ENCODE peak calls at places on chromosomes 2 and 18, in four cellular contexts. C is fibroblast of the aortic adventitia, V is cardiac muscle cell, J is HCT116. L is an unnamed sample.

GRCh38 chr2:29382486-29382885 is 267.3 kb downstream of the CLIP4 start:
- DNase-seq in C (no peak), J (no peak), V (peak), L (no peak)

GRCh38 chr18:66432636-66433035 is 171.3 kb downstream of the CDH19 start:
- DNase-seq in J (no peak), V (no peak), C (no peak), L (no peak)

GRCh38 chr2:625415-626135 is 51.6 kb downstream of the TMEM18 start:
- DNase-seq in V (no peak), J (no peak), C (no peak), L (no peak)

GRCh38 chr2:240491483-240491882 is 56.0 kb downstream of the GPC1 start:
- DNase-seq in J (no peak), C (no peak), V (no peak), L (no peak)

GRCh38 chr2:158755738-158756137 is 39.4 kb upstream of the DAPL1 start:
- DNase-seq in C (no peak), J (peak), V (no peak), L (no peak)

GRCh38 chr2:74766780-74767179 is 67.1 kb upstream of the HK2 start:
- DNase-seq in V (no peak), C (no peak), J (no peak), L (no peak)

GRCh38 chr18:68152770-68153169 is 562.1 kb downstream of the TMX3 start:
- DNase-seq in J (no peak), V (no peak), C (no peak), L (no peak)

GRCh38 chr2:32652555-32653209 is 24.8 kb downstream of the TTC27 start:
- DNase-seq in J (no peak), V (no peak), C (peak), L (peak)

GRCh38 chr2:205685314-205686230 is 3.3 kb downstream of the NRP2 start:
- DNase-seq in V (peak), C (peak), J (no peak), L (peak)

GRCh38 chr2:19796036-19796703 is 105.6 kb downstream of the TTC32 start:
- DNase-seq in C (peak), J (no peak), V (peak), L (peak)

GRCh38 chr2:21715865-21716264 is 592.1 kb downstream of the TDRD15 start:
- DNase-seq in C (no peak), V (no peak), J (no peak), L (no peak)

GRCh38 chr2:188119112-188119838 is 172.4 kb upstream of the GULP1 start:
- DNase-seq in C (no peak), V (no peak), J (no peak), L (no peak)

GRCh38 chr2:224584111-224584764 is 925 bp downstream of the CUL3 start:
- DNase-seq in C (peak), J (no peak), V (peak), L (peak)

GRCh38 chr2:23269747-23270146 is 115.2 kb upstream of the KLHL29 start:
- DNase-seq in J (no peak), V (no peak), C (no peak), L (no peak)

GRCh38 chr18:35049111-35050003 is 8.1 kb downstream of the MAPRE2 start:
- DNase-seq in V (no peak), C (no peak), J (no peak), L (no peak)

GRCh38 chr2:209763106-209763505 is 8.5 kb upstream of the UNC80 start:
- DNase-seq in V (no peak), J (no peak), C (no peak), L (no peak)

GRCh38 chr2:173881466-173881865 is 83.7 kb downstream of the SP3 start:
- DNase-seq in J (no peak), C (peak), V (peak), L (peak)

GRCh38 chr2:207432471-207432870 is 97.3 kb upstream of the CREB1 start:
- DNase-seq in J (no peak), C (peak), V (no peak), L (no peak)

GRCh38 chr2:86025229-86025820 is 80.4 kb downstream of the POLR1A start:
- DNase-seq in C (no peak), V (no peak), J (no peak), L (no peak)

GRCh38 chr18:28526196-28526595 is 349.3 kb upstream of the CDH2 start:
- DNase-seq in V (no peak), J (no peak), C (no peak), L (no peak)

GRCh38 chr2:28594369-28595108 is 98.7 kb downstream of the PLB1 start:
- DNase-seq in V (peak), C (peak), J (peak), L (peak)

GRCh38 chr2:28975671-28976070 is 5.4 kb upstream of the TOGARAM2 start:
- DNase-seq in V (peak), C (no peak), J (no peak), L (peak)

GRCh38 chr2:191218292-191218898 is 26.8 kb upstream of the MYO1B start:
- DNase-seq in V (peak), J (peak), C (peak), L (peak)

GRCh38 chr18:10234912-10235439 is 219.5 kb upstream of the APCDD1 start:
- DNase-seq in C (peak), V (peak), J (no peak), L (peak)

GRCh38 chr2:219639356-219639755 is 11.9 kb downstream of the SLC4A3 start:
- DNase-seq in V (no peak), J (no peak), C (no peak), L (no peak)

GRCh38 chr2:219637842-219638185 is 10.4 kb downstream of the SLC4A3 start:
- DNase-seq in J (no peak), V (no peak), C (no peak), L (no peak)

GRCh38 chr2:219636941-219637841 is 9.8 kb downstream of the SLC4A3 start:
- DNase-seq in C (no peak), V (no peak), J (no peak), L (no peak)

GRCh38 chr2:219638948-219639341 is 11.5 kb downstream of the SLC4A3 start:
- DNase-seq in V (no peak), J (no peak), C (no peak), L (no peak)

GRCh38 chr2:219638217-219638947 is 11.0 kb downstream of the SLC4A3 start:
- DNase-seq in V (no peak), J (no peak), C (no peak), L (no peak)
- TF ChIP-seq CTCF in V (peak), J (no peak), C (peak), L (peak)

GRCh38 chr2:46298272-46298521 is 990 bp downstream of the EPAS1 start:
- DNase-seq in C (no peak), V (no peak), J (no peak), L (no peak)
- H3K4me3 ChIP-seq in C (peak), V (peak), J (peak), L (peak)

DNA sequence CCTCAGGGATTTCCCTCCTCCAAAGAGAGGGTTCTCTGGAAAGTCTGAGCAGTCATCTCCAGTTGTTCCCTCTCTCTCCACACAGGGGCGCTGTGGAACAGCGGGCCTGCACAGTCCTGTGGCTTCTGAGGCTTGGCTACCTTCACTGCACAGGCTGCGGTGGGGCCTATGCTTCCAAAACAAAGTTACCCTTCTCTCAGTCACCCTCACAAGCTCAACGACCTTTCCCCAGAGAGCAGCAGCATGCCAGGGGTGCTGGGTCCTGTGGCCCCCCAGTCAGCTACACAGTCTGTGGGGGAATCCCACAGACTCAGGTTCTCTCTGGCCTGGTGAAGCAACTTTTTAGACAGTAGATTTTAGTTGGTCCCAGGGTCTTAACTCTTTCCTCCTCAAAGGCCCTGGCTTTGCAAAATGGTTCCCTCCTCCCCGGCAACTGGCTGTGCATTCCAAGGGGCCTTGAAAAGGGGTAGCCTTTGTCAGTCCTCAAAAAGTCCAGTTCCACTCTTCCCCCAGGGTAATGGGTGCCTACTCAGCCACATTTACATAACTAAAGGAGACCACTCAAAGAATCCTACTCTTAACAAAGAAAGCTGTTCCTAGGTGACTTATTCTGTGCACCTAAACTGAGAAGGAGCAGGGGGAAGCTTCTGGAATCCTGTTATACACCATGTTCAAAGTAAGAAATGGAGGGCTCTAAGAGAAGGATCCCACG is 14.9 kb downstream of the B3GNT7 start:
- DNase-seq in J (no peak), V (no peak), C (no peak), L (no peak)
- TF ChIP-seq CTCF in J (peak), V (peak), C (peak), L (peak)

DNA sequence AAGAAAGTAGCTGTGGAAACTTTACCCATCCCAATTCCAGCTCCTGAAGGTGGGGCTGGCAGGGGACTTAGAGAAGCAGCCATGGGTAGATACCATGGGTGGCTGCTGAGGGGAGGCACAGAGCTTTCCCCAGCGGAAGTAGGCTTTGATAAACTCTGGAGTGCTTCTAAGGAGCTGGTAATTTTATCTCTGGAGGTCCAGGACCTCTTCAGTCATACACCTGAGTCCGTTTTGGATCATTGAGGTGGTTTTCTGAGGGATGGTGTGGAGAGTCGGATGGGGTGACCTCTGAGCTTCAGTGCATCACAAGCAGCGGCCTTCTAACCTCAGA is 36.7 kb upstream of the BMP10 start:
- DNase-seq in J (no peak), C (no peak), V (no peak), L (no peak)
- H3K4me3 ChIP-seq in J (no peak), C (no peak), V (no peak), L (no peak)

GRCh38 chr18:36297419-36298112 is at the start of gene FHOD3:
- DNase-seq in V (peak), J (no peak), C (peak), L (peak)

GRCh38 chr18:36298113-36298701 is 694 bp downstream of the FHOD3 start:
- DNase-seq in C (no peak), J (no peak), V (no peak), L (no peak)

GRCh38 chr18:36295214-36295613 is 2.3 kb upstream of the FHOD3 start:
- DNase-seq in V (no peak), C (no peak), J (no peak), L (no peak)

GRCh38 chr18:36295880-36296301 is 1.6 kb upstream of the FHOD3 start:
- DNase-seq in C (no peak), J (no peak), V (no peak), L (no peak)

DNA sequence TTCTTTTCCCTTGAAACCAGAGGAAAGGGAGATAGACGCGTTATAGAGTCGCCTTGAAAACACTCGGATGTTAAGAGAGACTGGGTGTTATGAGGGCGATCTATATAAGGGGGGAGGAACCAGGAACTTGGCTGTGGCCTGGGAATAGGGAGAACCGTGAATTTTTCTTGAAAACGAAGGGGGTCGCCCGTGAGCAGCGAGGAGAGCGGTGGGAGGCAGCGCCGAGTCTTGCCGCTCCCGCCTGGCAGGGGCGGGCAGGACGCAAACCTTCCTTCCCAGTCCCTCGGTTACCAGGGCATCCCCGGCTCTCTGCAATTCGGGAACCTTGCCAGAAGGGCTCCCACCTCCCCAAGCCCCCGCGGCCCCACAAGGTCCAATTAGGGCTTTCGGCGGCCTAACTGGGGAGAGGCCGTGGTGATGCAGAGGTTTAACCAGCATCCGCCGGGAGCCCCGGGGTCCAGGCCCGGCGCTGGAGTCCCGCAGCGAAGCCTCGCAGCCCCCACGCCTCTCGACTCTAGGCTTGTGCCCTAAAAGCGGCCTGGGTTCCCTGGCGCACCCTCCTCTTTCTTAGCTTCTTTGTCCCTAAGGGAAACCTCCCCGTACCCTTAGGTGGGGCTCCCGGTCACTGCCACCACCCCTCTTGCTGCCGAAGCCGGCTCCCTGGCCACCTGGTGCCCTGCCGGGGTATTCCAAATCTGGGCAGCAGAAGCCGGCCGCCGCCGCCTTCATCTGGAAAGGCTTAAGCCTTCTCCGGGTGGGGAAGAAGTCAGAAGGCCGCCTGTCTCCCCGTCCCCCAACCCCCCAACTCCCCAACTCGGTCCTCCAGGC is 708 bp upstream of the FHOD3 start:
- DNase-seq in J (peak), V (peak), C (peak), L (peak)
- TF ChIP-seq CTCF in J (peak), V (peak), C (peak), L (peak)

GRCh38 chr2:144595686-144596073 is 75.8 kb upstream of the ZEB2 start:
- DNase-seq in C (no peak), J (no peak), V (no peak), L (no peak)

GRCh38 chr2:144597894-144598593 is 78.1 kb upstream of the ZEB2 start:
- DNase-seq in J (no peak), C (no peak), V (no peak), L (no peak)

GRCh38 chr2:144598906-144599305 is 79.0 kb upstream of the ZEB2 start:
- DNase-seq in C (no peak), J (no peak), V (no peak), L (no peak)

GRCh38 chr2:144595279-144595678 is 75.4 kb upstream of the ZEB2 start:
- DNase-seq in C (no peak), J (no peak), V (no peak), L (no peak)

DNA sequence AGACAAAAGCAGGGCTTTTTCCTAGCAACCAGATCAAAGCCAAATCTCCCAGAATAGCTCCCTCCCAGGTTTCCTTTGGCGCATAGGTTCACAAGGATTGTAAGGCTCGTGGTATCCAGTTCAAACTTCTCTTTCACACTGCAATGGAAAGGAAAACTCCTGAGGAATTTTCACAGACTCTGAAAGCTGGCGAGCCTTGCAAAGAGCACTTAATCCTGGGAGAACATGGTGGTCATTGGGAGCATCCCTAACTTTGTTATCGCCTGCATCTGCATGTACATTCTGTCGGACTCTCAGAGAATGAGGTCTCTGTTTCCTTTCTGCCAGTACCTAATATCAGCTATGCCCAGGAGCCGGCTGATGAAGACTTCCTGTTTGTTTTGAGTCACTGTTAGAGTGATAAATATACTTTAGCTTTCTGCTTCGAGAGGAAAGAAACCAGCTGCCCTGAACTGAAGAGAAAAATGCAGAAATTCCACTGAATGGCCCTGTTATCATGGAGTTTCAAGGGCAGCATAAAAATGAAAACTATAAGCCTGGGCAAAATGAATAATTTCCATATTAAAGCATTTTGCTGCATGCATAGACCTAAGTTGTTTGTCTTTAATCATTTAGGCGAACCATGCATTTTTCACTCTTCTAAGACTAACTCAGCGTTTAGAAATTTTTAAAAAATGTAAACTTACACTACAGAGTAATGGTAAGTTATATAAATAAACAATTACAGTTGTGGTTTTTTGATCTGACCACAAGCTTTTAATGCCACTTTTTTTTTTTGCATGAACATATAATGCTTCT is 76.4 kb upstream of the ZEB2 start:
- DNase-seq in V (peak), C (peak), J (no peak), L (peak)
- H3K4me3 ChIP-seq in V (no peak), C (no peak), J (no peak), L (peak)

DNA sequence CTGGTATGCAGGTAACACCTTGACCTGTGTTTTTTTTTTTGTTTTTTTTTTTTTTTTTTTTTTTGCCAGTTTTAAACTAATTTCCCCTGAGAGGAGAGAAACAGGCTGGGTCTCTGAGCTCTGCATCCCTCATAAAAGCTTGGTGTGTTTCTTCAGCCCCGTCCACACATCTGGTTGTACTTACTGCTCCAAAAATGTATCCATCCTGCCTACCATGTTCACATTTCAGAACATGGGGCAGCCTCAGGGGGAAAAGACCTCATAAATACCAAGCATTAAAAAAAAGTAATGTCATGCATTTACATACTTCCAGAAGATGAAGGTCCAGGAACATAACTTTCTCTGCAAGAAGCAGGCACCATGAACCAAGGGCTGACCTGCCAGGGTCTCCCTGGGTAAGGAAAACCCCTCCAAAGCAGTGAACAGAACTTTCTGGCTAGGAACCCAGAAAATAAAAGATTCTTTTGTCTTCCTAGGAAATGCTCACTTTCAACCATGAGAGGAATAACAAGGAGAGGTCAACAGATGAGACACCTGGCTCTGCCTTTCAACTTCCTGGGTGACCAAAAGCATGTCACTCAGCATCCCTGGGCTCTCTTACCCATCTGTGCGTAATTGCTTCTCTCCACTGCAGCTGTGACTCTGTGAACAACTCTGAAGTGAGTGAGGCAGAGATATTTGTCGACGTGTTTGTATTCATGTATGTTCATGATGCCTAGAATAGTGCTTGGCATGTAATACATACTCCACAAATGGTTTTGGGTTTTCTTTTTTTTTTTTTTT is 118.6 kb downstream of the MCFD2 start:
- DNase-seq in V (no peak), J (no peak), C (no peak), L (no peak)
- TF ChIP-seq CTCF in V (no peak), J (no peak), C (no peak), L (no peak)

DNA sequence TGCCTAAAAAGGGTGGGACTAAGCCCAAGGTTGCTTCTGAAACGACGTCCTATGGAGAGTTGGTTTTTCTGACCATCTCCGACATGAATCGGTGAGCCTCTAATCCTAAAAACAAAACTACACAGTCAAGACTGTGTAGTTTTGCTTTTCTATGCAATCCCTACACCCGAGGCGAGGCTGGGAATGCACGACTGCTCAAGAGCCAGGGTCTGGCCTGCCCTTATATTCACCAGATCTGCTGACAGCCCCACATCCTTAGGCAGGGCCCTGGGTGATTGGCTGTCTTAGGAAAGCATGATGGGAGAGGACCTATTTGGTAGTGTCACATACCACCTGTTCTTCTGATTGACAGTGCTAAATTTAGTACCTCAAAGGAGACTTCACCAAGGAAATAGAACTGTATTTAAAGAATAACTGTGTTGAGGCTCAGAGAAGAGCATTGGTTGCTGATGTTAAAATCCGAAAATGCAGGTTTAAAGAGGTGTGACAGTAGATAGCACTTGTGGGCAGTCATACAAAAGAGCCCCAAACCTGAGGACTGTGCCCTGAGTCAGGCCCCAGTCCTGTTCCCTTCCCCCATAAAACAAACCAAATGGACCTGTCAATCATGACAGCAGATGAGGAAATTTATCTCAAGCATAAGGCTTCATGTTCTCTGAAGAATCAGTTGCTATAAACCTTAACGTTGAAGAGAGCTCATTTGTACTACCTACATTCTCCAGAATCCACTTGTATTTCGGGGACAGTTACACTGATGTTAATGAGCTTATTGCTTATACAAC is at the start of gene TTN:
- DNase-seq in J (no peak), V (no peak), C (no peak), L (no peak)
- H3K4me3 ChIP-seq in J (no peak), V (peak), C (no peak), L (no peak)